ENCODE peak calls at places on chromosomes 1 and 21, in nine cellular contexts. I is fibroblast of lung; J is suprapubic skin; Q is effector memory CD4-positive, alpha-beta T cell; W is K562; Z is endodermal cell; N is SK-N-MC; M is body of pancreas; R is heart left ventricle. H is an unnamed sample. For H3K9me3, the result is how much of the 10 kb centered on the place peaks cover.

GRCh38 chr1:23591460-23592208 is 32.3 kb upstream of the ID3 start:
- DNase-seq in I (no peak), J (no peak), Q (no peak), W (peak), Z (no peak), N (no peak), M (no peak), R (peak), H (no peak)

GRCh38 chr21:31974454-31974985 is 101.7 kb downstream of the HUNK start:
- DNase-seq in I (no peak), J (no peak), Q (no peak), W (no peak), Z (no peak), N (no peak), M (no peak), R (no peak), H (peak)

GRCh38 chr1:62841587-62842169 is 57.7 kb downstream of the ATG4C start:
- DNase-seq in I (peak), J (no peak), Q (no peak), W (peak), Z (no peak), N (peak), M (no peak), R (no peak), H (no peak)

GRCh38 chr1:89724369-89725015 is 91.6 kb downstream of the LRRC8C start:
- DNase-seq in I (peak), J (no peak), Q (no peak), W (no peak), Z (no peak), N (no peak), M (no peak), R (peak), H (no peak)

GRCh38 chr1:64537942-64538341 is 68.0 kb downstream of the CACHD1 start:
- DNase-seq in I (no peak), J (no peak), Q (no peak), W (no peak), Z (no peak), N (no peak), M (peak), R (no peak), H (no peak)

GRCh38 chr1:192516776-192517297 is 58.7 kb upstream of the RGS1 start:
- DNase-seq in I (peak), J (no peak), Q (peak), W (no peak), Z (no peak), N (peak), M (no peak), R (no peak), H (peak)

GRCh38 chr1:76140227-76140626 is 65.7 kb downstream of the ST6GALNAC3 start:
- DNase-seq in I (no peak), J (no peak), Q (no peak), W (no peak), Z (peak), N (no peak), M (no peak), R (no peak), H (no peak)

GRCh38 chr21:32022141-32022540 is 149.3 kb downstream of the HUNK start:
- DNase-seq in I (no peak), J (no peak), Q (no peak), W (no peak), Z (no peak), N (no peak), M (no peak), R (no peak), H (no peak)

GRCh38 chr1:94425821-94426484 is 7.8 kb downstream of the ABCD3 start:
- DNase-seq in I (no peak), J (no peak), Q (no peak), W (no peak), Z (no peak), N (no peak), M (peak), R (no peak), H (no peak)

GRCh38 chr1:62295921-62296451 is 23.2 kb downstream of the KANK4 start:
- DNase-seq in I (peak), J (no peak), Q (no peak), W (no peak), Z (no peak), N (peak), M (no peak), R (no peak), H (no peak)

GRCh38 chr1:81424056-81424455 is 376.7 kb upstream of the ADGRL2 start:
- DNase-seq in I (peak), J (no peak), Q (no peak), W (no peak), Z (no peak), N (no peak), M (no peak), R (no peak), H (no peak)

GRCh38 chr1:155003766-155004351 is 1.3 kb downstream of the ZBTB7B start:
- DNase-seq in I (peak), J (no peak), Q (no peak), W (peak), Z (peak), N (no peak), M (peak), R (peak), H (no peak)

GRCh38 chr1:231032963-231033362 is 7.1 kb downstream of the FAM89A start:
- DNase-seq in I (no peak), J (no peak), Q (no peak), W (no peak), Z (no peak), N (peak), M (no peak), R (no peak), H (no peak)

GRCh38 chr1:164250365-164250764 is 308.6 kb upstream of the PBX1 start:
- DNase-seq in I (no peak), J (no peak), Q (no peak), W (no peak), Z (no peak), N (no peak), M (no peak), R (no peak), H (no peak)

GRCh38 chr1:174682419-174683008 is 234.8 kb downstream of the GPR52 start:
- DNase-seq in I (peak), J (no peak), Q (no peak), W (no peak), Z (no peak), N (no peak), M (no peak), R (no peak), H (no peak)

GRCh38 chr21:29449306-29449940 is 150.7 kb downstream of the BACH1 start:
- DNase-seq in I (no peak), J (no peak), Q (no peak), W (no peak), Z (no peak), N (no peak), M (no peak), R (no peak), H (no peak)

GRCh38 chr1:212678456-212679410 is 20.9 kb downstream of the BATF3 start:
- DNase-seq in I (no peak), J (peak), Q (no peak), W (no peak), Z (peak), N (no peak), M (no peak), R (no peak), H (no peak)

GRCh38 chr1:59089922-59090457 is 206.9 kb upstream of the FGGY start:
- DNase-seq in I (peak), J (no peak), Q (no peak), W (no peak), Z (no peak), N (no peak), M (no peak), R (no peak), H (no peak)

GRCh38 chr1:201096977-201097856 is 15.0 kb downstream of the CACNA1S start:
- DNase-seq in I (no peak), J (no peak), Q (no peak), W (no peak), Z (no peak), N (no peak), M (no peak), R (no peak), H (no peak)

GRCh38 chr21:19810779-19811178 is 1187.4 kb upstream of the NCAM2 start:
- DNase-seq in I (no peak), J (no peak), Q (no peak), W (no peak), Z (no peak), N (no peak), M (no peak), R (no peak), H (no peak)

GRCh38 chr1:63592536-63593302 is 492 bp upstream of the PGM1 start:
- DNase-seq in I (no peak), J (no peak), Q (no peak), W (no peak), Z (no peak), N (no peak), M (no peak), R (no peak), H (no peak)

DNA sequence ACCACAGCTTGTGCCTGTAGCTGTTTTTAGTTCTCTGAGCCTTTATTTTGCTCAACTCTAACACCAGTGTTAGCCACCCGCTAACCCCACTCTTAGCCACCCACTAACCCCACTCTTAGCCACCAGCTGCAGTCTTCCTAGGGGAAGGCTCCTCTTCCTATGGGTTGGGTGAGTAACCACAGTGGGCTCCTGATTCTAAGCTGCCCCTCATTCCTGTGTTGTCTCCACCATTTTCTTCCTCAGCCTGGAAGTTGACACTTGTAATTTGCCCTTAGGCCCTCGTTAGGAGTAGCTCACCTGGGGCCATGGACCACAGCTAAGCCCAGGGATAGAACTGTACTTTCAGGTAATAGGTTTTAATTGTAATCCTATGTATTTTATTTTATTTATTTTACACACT is 782.9 kb upstream of the TPTE start:
- DNase-seq in I (no peak), J (no peak), Q (no peak), W (no peak), Z (no peak), N (no peak), M (no peak), R (no peak), H (no peak)
- H3K9me3 ChIP-seq in I (under half), J (half or more), Q (under half), W (under half), Z (half or more), N (under half), M (under half), R (under half), H (under half)

GRCh38 chr1:248576219-248576980 is 1.8 kb upstream of the OR2T34 start:
- DNase-seq in I (no peak), J (no peak), Q (no peak), W (no peak), Z (no peak), N (no peak), M (no peak), R (no peak), H (no peak)
- H3K9me3 ChIP-seq in I (under half), J (under half), Q (under half), W (under half), Z (under half), N (under half), M (under half), R (under half), H (under half)

DNA sequence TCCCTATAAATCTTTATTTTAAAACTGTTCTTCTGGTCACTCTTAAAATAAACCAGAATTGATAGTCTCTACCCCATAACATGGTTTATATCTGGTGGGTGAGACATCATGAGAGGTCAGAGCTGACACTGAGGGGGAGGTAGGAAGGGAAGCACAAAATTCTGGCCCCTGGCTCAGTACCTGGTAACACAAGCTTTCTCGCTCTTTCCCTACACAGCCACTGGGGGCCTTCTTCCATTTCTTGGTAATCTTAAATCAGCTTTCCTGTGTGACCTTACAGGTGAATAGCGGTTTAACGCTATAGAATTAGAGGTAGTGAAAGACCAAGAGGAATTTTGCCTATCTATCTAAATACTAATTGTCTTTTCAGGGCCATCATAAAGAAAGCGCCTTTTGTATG is 5.4 kb downstream of the CRNN start:
- DNase-seq in I (no peak), J (no peak), Q (no peak), W (no peak), Z (no peak), N (no peak), M (no peak), R (no peak), H (no peak)
- H3K9me3 ChIP-seq in I (under half), J (under half), Q (under half), W (under half), Z (half or more), N (under half), M (under half), R (under half), H (under half)

GRCh38 chr21:27582946-27583270 is 616.0 kb upstream of the ADAMTS5 start:
- DNase-seq in I (peak), J (no peak), Q (no peak), W (no peak), Z (no peak), N (no peak), M (no peak), R (no peak), H (no peak)
- H3K9me3 ChIP-seq in I (under half), J (under half), Q (under half), W (under half), Z (under half), N (under half), M (under half), R (under half), H (under half)

GRCh38 chr21:24259241-24259640 is 1348.0 kb downstream of the MRPL39 start:
- DNase-seq in I (peak), J (no peak), Q (no peak), W (no peak), Z (no peak), N (no peak), M (no peak), R (no peak), H (no peak)
- H3K9me3 ChIP-seq in I (under half), J (under half), Q (under half), W (under half), Z (under half), N (under half), M (under half), R (under half), H (under half)

DNA sequence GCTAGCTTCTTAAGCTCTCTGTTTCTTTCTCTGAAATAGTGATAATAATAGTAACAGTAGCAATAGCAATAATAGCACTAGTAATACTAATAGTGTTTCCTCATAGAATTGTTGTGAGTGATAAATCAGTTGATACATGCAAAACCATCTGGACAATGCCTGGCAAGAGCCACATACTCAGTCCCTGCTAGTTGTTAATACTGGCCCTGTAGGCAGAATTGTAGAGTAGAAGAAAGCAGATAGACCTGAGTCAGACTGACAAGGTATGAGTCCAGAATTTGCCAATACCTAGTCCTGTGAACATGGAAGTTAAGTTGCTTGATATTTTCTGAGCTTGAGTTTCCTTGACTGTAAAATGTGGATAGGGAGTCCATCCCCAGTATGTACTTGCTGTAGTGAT is 171.9 kb downstream of the C1orf21 start:
- DNase-seq in I (no peak), J (no peak), Q (no peak), W (no peak), Z (no peak), N (no peak), M (no peak), R (no peak), H (no peak)
- H3K9me3 ChIP-seq in I (under half), J (under half), Q (under half), W (under half), Z (under half), N (under half), M (under half), R (under half), H (under half)

GRCh38 chr21:44064852-44065403 is 42.3 kb upstream of the PWP2 start:
- DNase-seq in I (no peak), J (peak), Q (no peak), W (no peak), Z (no peak), N (no peak), M (no peak), R (no peak), H (no peak)
- H3K9me3 ChIP-seq in I (under half), J (under half), Q (under half), W (under half), Z (under half), N (under half), M (under half), R (under half), H (under half)

GRCh38 chr21:9839011-9839661 is 682.2 kb upstream of the TPTE start:
- DNase-seq in I (no peak), J (peak), Q (no peak), W (peak), Z (no peak), N (no peak), M (no peak), R (peak), H (no peak)
- H3K9me3 ChIP-seq in I (under half), J (under half), Q (under half), W (under half), Z (under half), N (under half), M (under half), R (under half), H (under half)

GRCh38 chr1:4380564-4381168 is 273.7 kb upstream of the AJAP1 start:
- DNase-seq in I (peak), J (no peak), Q (no peak), W (no peak), Z (no peak), N (no peak), M (no peak), R (no peak), H (no peak)
- H3K9me3 ChIP-seq in I (under half), J (under half), Q (under half), W (under half), Z (under half), N (under half), M (under half), R (under half), H (under half)

GRCh38 chr1:243443557-243443956 is 187.7 kb downstream of the SDCCAG8 start:
- DNase-seq in I (no peak), J (no peak), Q (no peak), W (no peak), Z (no peak), N (no peak), M (no peak), R (no peak), H (no peak)
- H3K9me3 ChIP-seq in I (under half), J (under half), Q (under half), W (under half), Z (under half), N (under half), M (under half), R (under half), H (under half)

H was measured in T-helper 17 cell.